ENCODE peak calls at places on chromosomes 16 and 17, in eight cellular contexts. B, L, V, T, P, H, S and N are unnamed samples. For H3K27me3 and H3K36me3, the result is how much of the 10 kb centered on the place peaks cover.

GRCh38 chr17:10073026-10073425 is 125.4 kb downstream of the GAS7 start:
- DNase-seq in S (no peak), B (no peak), H (no peak), L (peak), P (no peak), T (no peak), V (no peak), N (no peak)

GRCh38 chr17:59435238-59435637 is 103.8 kb downstream of the YPEL2 start:
- DNase-seq in S (no peak), P (no peak), T (peak), L (no peak), V (no peak), B (no peak), H (peak), N (no peak)

GRCh38 chr16:67268136-67268579 is 11.2 kb upstream of the PLEKHG4 start:
- DNase-seq in L (no peak), B (peak), H (peak), S (peak), V (peak), T (peak), P (peak), N (no peak)

GRCh38 chr16:82300374-82300936 is 130.4 kb upstream of the MPHOSPH6 start:
- DNase-seq in S (no peak), B (no peak), L (no peak), V (no peak), T (no peak), P (no peak), H (no peak), N (no peak)

GRCh38 chr17:38504216-38504615 is 76.0 kb downstream of the ARHGAP23 start:
- DNase-seq in P (no peak), V (no peak), H (no peak), L (no peak), S (no peak), T (no peak), B (no peak), N (no peak)

GRCh38 chr16:65336169-65336568 is 214.3 kb upstream of the CDH11 start:
- DNase-seq in S (no peak), B (no peak), V (no peak), P (no peak), T (peak), H (no peak), L (no peak), N (no peak)

GRCh38 chr17:35345926-35346771 is 27.3 kb downstream of the SLFN11 start:
- DNase-seq in T (peak), L (peak), V (peak), H (no peak), S (peak), P (no peak), B (peak), N (peak)

GRCh38 chr16:18846416-18846815 is 45.1 kb upstream of the ARL6IP1 start:
- DNase-seq in S (no peak), T (no peak), L (no peak), V (no peak), P (no peak), B (no peak), H (no peak), N (no peak)

GRCh38 chr16:11367483-11367906 is 22.2 kb downstream of the RMI2 start:
- DNase-seq in L (no peak), P (no peak), S (no peak), H (no peak), V (no peak), B (no peak), T (no peak), N (no peak)

GRCh38 chr16:30499284-30499683 is 26.7 kb downstream of the ITGAL start:
- DNase-seq in H (no peak), B (no peak), S (no peak), V (no peak), T (no peak), P (no peak), L (no peak), N (peak)

GRCh38 chr17:496761-497586 is 144.4 kb upstream of the RPH3AL start:
- DNase-seq in T (peak), H (no peak), B (no peak), S (no peak), P (no peak), V (no peak), L (no peak), N (no peak)

GRCh38 chr17:376936-377863 is 24.6 kb upstream of the RPH3AL start:
- DNase-seq in V (peak), H (no peak), L (no peak), P (no peak), T (peak), B (peak), S (no peak), N (no peak)

GRCh38 chr16:23836404-23837291 is 865 bp downstream of the PRKCB start:
- DNase-seq in V (peak), H (no peak), B (no peak), T (no peak), L (no peak), P (no peak), S (no peak), N (peak)

GRCh38 chr16:72876221-72876620 is 171.7 kb downstream of the ZFHX3 start:
- DNase-seq in S (peak), T (peak), H (peak), L (peak), B (peak), P (no peak), V (no peak), N (no peak)

GRCh38 chr17:45768000-45768399 is 16.1 kb upstream of the CRHR1 start:
- DNase-seq in P (no peak), S (no peak), T (no peak), L (no peak), V (peak), B (no peak), H (no peak), N (peak)

GRCh38 chr16:9258423-9259051 is 167.1 kb downstream of the HAPSTR1 start:
- DNase-seq in P (peak), L (no peak), V (peak), B (peak), H (peak), S (no peak), T (peak), N (peak)

GRCh38 chr17:70072900-70073299 is 2.1 kb upstream of the KCNJ16 start:
- DNase-seq in B (peak), V (no peak), T (no peak), L (no peak), H (no peak), P (no peak), S (no peak), N (no peak)

GRCh38 chr16:66273644-66274334 is 92.7 kb upstream of the CDH5 start:
- DNase-seq in S (no peak), T (peak), P (no peak), V (peak), L (no peak), H (no peak), B (no peak), N (peak)

GRCh38 chr16:11629071-11630030 is 38.9 kb upstream of the SNN start:
- DNase-seq in L (no peak), V (peak), B (peak), S (peak), H (no peak), P (no peak), T (no peak), N (peak)

GRCh38 chr16:12228607-12229499 is 252.3 kb downstream of the SNX29 start:
- DNase-seq in T (peak), V (peak), H (peak), S (no peak), L (peak), B (peak), P (peak), N (peak)

GRCh38 chr17:149897-150575 is 12.7 kb downstream of the SCGB1C2 start:
- DNase-seq in H (peak), L (peak), P (no peak), S (no peak), T (no peak), B (no peak), V (no peak), N (no peak)

GRCh38 chr16:24890746-24891145 is 45.0 kb downstream of the SLC5A11 start:
- DNase-seq in T (no peak), B (no peak), H (no peak), S (no peak), P (no peak), V (no peak), L (no peak), N (no peak)

GRCh38 chr17:16406742-16407674 is 8.4 kb upstream of the TRPV2 start:
- DNase-seq in P (no peak), L (peak), B (peak), T (peak), H (peak), V (peak), S (peak), N (peak)

GRCh38 chr17:79114455-79115301 is 40.1 kb downstream of the ENGASE start:
- DNase-seq in H (peak), V (peak), P (no peak), B (peak), T (peak), S (no peak), L (peak), N (peak)
- H3K27me3 ChIP-seq in H (half or more), V (under half), P (under half), B (under half), T (half or more), S (half or more), L (under half), N (under half)

DNA sequence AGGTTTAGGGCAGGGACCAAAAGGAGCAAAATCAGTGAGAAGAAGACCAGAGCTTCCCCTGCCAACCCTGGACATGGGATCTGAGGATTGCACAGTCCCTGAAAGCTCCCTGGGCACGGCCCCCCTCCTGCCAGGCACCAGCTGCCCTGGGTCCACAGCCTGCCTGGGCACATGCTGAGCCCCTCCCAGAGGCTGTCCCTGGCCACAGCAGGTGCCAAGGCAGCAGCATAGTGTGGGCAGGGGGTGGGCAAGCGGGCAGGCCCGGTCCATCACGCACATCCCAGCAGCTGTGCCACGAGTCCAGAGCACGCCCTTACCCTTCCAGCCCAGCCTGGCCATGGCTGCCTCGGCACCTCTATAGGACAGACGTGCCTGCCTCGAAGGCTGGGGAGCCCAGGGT is 12.7 kb downstream of the SCN4A start:
- DNase-seq in P (no peak), S (no peak), V (no peak), B (no peak), L (no peak), T (no peak), H (no peak), N (no peak)
- H3K4me3 ChIP-seq in P (no peak), S (no peak), V (no peak), B (no peak), L (no peak), T (peak), H (no peak), N (peak)

DNA sequence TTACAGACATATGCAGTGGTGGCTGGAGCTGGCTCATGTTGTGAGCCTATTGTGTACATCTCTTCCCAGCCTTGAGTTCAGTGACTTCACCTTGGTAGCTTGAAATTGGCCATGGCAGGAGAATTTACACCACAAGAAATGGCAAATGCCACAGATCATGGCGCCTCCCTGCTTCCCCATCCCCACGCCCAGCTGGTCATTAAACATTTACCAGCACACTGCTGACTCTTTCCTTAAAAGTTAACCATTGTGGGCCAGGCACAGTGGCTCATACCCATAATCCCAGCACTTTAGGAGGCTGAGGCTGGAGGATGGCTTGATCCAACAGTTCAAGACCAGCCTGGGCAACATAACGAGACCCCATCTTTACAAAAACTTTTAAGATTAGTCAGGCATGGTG is 22.6 kb upstream of the ITGB4 start:
- DNase-seq in T (no peak), P (no peak), B (no peak), L (no peak), S (no peak), V (no peak), H (no peak), N (no peak)
- H3K36me3 ChIP-seq in T (half or more), P (under half), B (under half), L (under half), S (under half), V (under half), H (under half), N (under half)

GRCh38 chr16:1184980-1185379 is 32.1 kb downstream of the CACNA1H start:
- DNase-seq in B (no peak), H (no peak), T (no peak), P (no peak), S (no peak), L (no peak), V (no peak), N (no peak)
- H3K27me3 ChIP-seq in B (under half), H (half or more), T (under half), P (under half), S (under half), L (under half), V (under half), N (under half)

DNA sequence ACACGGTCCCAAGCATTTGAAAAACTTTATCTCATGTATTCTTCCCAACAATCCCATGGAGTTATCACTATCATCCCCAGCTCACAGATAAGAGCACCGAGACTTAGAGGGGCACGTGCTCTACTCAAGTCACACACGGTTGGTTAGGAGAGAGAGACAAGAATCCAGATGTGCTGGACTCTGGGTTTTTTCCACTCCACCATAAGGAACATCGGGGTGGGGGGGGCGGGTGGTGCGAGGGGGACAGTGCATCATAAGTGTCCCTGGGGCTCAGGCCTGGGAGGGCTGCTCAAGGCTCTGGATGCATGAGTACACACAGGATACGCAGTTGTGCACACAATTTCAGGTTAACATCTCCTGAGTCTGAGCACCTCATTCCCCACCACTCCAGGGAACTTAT is 7.4 kb downstream of the CDC42EP4 start:
- DNase-seq in B (no peak), L (no peak), H (no peak), S (no peak), P (no peak), V (peak), T (no peak), N (no peak)
- H3K4me3 ChIP-seq in B (no peak), L (peak), H (no peak), S (peak), P (peak), V (no peak), T (peak), N (no peak)

GRCh38 chr17:41888332-41888965 is 23.2 kb upstream of the KLHL11 start:
- DNase-seq in P (no peak), B (no peak), S (no peak), T (no peak), H (no peak), L (no peak), V (no peak), N (no peak)

GRCh38 chr17:41880130-41880529 is 14.9 kb upstream of the KLHL11 start:
- DNase-seq in L (no peak), T (no peak), B (no peak), H (no peak), V (no peak), S (no peak), P (no peak), N (no peak)

GRCh38 chr17:41891135-41892065 is 26.2 kb upstream of the KLHL11 start:
- DNase-seq in S (no peak), L (no peak), H (no peak), P (no peak), B (no peak), T (no peak), V (no peak), N (no peak)

GRCh38 chr17:41882756-41883155 is 17.5 kb upstream of the KLHL11 start:
- DNase-seq in T (no peak), L (no peak), H (no peak), S (no peak), P (no peak), V (no peak), B (no peak), N (no peak)

GRCh38 chr17:41885733-41886132 is 20.5 kb upstream of the KLHL11 start:
- DNase-seq in T (peak), B (no peak), P (no peak), H (no peak), S (no peak), L (no peak), V (peak), N (peak)
- H3K36me3 ChIP-seq in T (half or more), B (under half), P (half or more), H (under half), S (half or more), L (under half), V (under half), N (half or more)